ENCODE peak calls at places on chromosomes 16 and 17, in five cellular contexts. C, H, R, E and T are unnamed samples.
A peak's percentile ranks its signal among the peaks of the same experiment; 100 is the strongest.

GRCh38 chr17:82278786-82279379 is 5.4 kb upstream of the CSNK1D start:
- DNase-seq in C (no peak), H (no peak), E (no peak), R (no peak), T (no peak)

GRCh38 chr17:27319536-27320221 is 25.8 kb downstream of the WSB1 start:
- DNase-seq in E (peak; percentile 73), R (peak; percentile 35), H (peak; percentile 80), C (peak; percentile 54), T (no peak)

GRCh38 chr17:31074772-31075538 is 19.8 kb upstream of the NF1 start:
- DNase-seq in E (no peak), C (no peak), R (no peak), H (peak; percentile 65), T (no peak)

GRCh38 chr16:54843424-54843750 is 87.3 kb upstream of the IRX5 start:
- DNase-seq in E (no peak), C (no peak), R (no peak), H (no peak), T (no peak)

GRCh38 chr17:30952645-30953393 is 18.0 kb upstream of the RNF135 start:
- DNase-seq in H (no peak), C (no peak), E (no peak), R (no peak), T (no peak)

GRCh38 chr17:74249966-74250365 is 24.1 kb upstream of the DNAI2 start:
- DNase-seq in C (no peak), E (no peak), H (no peak), R (no peak), T (no peak)

GRCh38 chr17:2170023-2170422 is 115.1 kb downstream of the HIC1 start:
- DNase-seq in H (no peak), C (no peak), E (no peak), R (no peak), T (no peak)

GRCh38 chr16:56116577-56116964 is 74.7 kb upstream of the GNAO1 start:
- DNase-seq in R (no peak), C (no peak), H (no peak), E (no peak), T (no peak)

GRCh38 chr17:79541451-79541850 is 69.4 kb downstream of the RBFOX3 start:
- DNase-seq in C (no peak), E (no peak), H (no peak), R (no peak), T (no peak)

GRCh38 chr16:14600164-14600563 is 29.9 kb downstream of the PARN start:
- DNase-seq in C (no peak), E (no peak), H (peak; percentile 54), R (no peak), T (peak; percentile 34)

GRCh38 chr17:231191-231965 is 49.9 kb upstream of the DOC2B start:
- DNase-seq in C (no peak), H (no peak), R (no peak), E (no peak), T (no peak)

GRCh38 chr17:55763856-55764255 is 13.0 kb downstream of the PCTP start:
- DNase-seq in C (no peak), E (no peak), H (no peak), R (no peak), T (no peak)

GRCh38 chr17:55609737-55610201 is 98.5 kb upstream of the SMIM36 start:
- DNase-seq in C (no peak), H (peak; percentile 30), R (no peak), E (peak; percentile 86), T (peak; percentile 53)

GRCh38 chr17:43755389-43755875 is 3.2 kb downstream of the SOST start:
- DNase-seq in C (no peak), E (no peak), R (no peak), H (no peak), T (no peak)

GRCh38 chr17:79174905-79175856 is 100.6 kb downstream of the ENGASE start:
- DNase-seq in E (no peak), R (no peak), C (no peak), H (peak; percentile 71), T (no peak)

GRCh38 chr16:50314665-50315064 is 48.3 kb downstream of the ADCY7 start:
- DNase-seq in R (no peak), C (no peak), H (no peak), E (no peak), T (no peak)

GRCh38 chr16:50315346-50315997 is 49.1 kb downstream of the ADCY7 start:
- DNase-seq in E (peak; percentile 6), R (no peak), C (no peak), H (no peak), T (no peak)

GRCh38 chr16:50313596-50314483 is 47.5 kb downstream of the ADCY7 start:
- DNase-seq in E (peak; percentile 34), H (peak; percentile 97), C (no peak), R (no peak), T (peak; percentile 50)

GRCh38 chr16:50316848-50317630 is 50.7 kb downstream of the ADCY7 start:
- DNase-seq in C (no peak), E (no peak), R (no peak), H (peak; percentile 45), T (no peak)

DNA sequence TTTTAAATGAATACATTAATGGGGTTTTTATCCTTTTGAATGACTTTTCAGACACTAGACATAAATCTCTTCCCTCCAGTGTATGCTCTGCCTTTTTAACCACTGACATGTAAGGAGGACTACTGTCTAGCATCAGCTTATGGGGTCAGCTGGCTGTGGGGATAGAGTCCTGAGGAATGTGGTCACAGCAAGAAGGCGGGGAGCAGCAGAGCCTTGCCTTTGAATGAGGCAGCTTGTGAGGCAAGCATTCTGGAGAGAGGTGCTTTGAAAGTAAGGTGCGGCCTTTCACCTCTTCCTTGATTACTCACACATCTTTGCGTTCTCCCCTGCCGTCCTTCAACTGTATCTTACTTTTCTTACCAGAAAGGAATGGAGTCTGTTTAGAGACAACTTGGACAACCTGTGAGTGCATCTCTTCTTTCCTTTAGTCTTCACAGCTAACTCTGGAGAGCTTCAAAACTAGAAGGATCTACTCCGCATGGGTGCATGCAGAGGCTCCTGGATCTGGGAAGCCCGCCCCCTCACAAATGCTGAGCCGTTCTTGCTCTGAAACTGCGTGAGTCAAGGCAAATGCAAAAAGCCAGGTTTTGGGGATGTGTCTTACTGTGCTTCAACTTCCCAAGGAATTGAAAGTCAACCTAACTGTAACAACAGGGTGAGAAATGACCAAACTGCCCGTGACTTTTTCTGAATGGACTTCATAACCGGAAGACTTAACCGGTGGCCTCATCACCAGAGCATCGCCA is 49.9 kb downstream of the ADCY7 start:
- DNase-seq in H (no peak), C (no peak), E (no peak), R (no peak), T (no peak)
- H3K36me3 ChIP-seq in H (peaks cover 61% of the 10 kb centered on the region), C (peaks cover 57% of the 10 kb centered on the region), E (no peaks in the 10 kb centered on the region), R (peaks cover 58% of the 10 kb centered on the region), T (peaks cover 8% of the 10 kb centered on the region)

GRCh38 chr16:66617010-66617434 is 12.5 kb downstream of the CMTM3 start:
- DNase-seq in R (no peak), C (no peak), H (no peak), E (no peak), T (no peak)
- H3K4me1 ChIP-seq in R (peaks cover 11% of the 10 kb centered on the region), C (no peaks in the 10 kb centered on the region), H (peaks cover 51% of the 10 kb centered on the region), E (peaks cover 3% of the 10 kb centered on the region), T (no peaks in the 10 kb centered on the region)

GRCh38 chr16:1505073-1505844 is 12.1 kb downstream of the TELO2 start:
- DNase-seq in H (no peak), C (no peak), E (no peak), R (no peak), T (no peak)
- H3K36me3 ChIP-seq in H (peaks cover 7% of the 10 kb centered on the region), C (peaks cover 53% of the 10 kb centered on the region), E (no peaks in the 10 kb centered on the region), R (peaks cover 35% of the 10 kb centered on the region), T (no peaks in the 10 kb centered on the region)

GRCh38 chr16:50778284-50779163 is 36.6 kb downstream of the CYLD start:
- DNase-seq in E (no peak), H (no peak), C (no peak), R (no peak), T (no peak)
- H3K4me1 ChIP-seq in E (no peaks in the 10 kb centered on the region), H (no peaks in the 10 kb centered on the region), C (no peaks in the 10 kb centered on the region), R (no peaks in the 10 kb centered on the region), T (no peaks in the 10 kb centered on the region)